ENCODE peak calls at places on chromosomes 5 and 9, in six cellular contexts. O, F, B, A, T and Q are unnamed samples.

GRCh38 chr9:105178106-105178505 is 66.3 kb upstream of the SLC44A1 start:
- DNase-seq in F (no peak), O (no peak), A (no peak), T (no peak), B (no peak), Q (no peak)

GRCh38 chr5:132677682-132678400 is 4.1 kb downstream of the IL4 start:
- DNase-seq in B (no peak), T (no peak), O (no peak), F (no peak), A (no peak), Q (no peak)

GRCh38 chr9:97802276-97802675 is 50.8 kb upstream of the FOXE1 start:
- DNase-seq in F (peak), O (no peak), T (peak), A (no peak), B (no peak), Q (no peak)

GRCh38 chr9:137423001-137423809 is at the start of the genes EXD3 and NOXA1:
- DNase-seq in T (peak), O (peak), A (no peak), F (peak), B (peak), Q (peak)

GRCh38 chr5:102798103-102798502 is 43.0 kb downstream of the PAM start:
- DNase-seq in A (no peak), B (no peak), F (no peak), O (no peak), T (no peak), Q (no peak)

GRCh38 chr9:6904366-6904765 is 146.6 kb downstream of the KDM4C start:
- DNase-seq in O (no peak), B (no peak), F (no peak), A (no peak), T (no peak), Q (no peak)

GRCh38 chr9:133490201-133490681 is 11.3 kb upstream of the SLC2A6 start:
- DNase-seq in F (no peak), T (no peak), O (no peak), B (no peak), A (no peak), Q (no peak)

GRCh38 chr5:74949976-74950375 is 83.8 kb upstream of the FAM169A start:
- DNase-seq in A (no peak), B (no peak), O (no peak), T (no peak), F (no peak), Q (no peak)

GRCh38 chr9:107100591-107100990 is 182.5 kb upstream of the RAD23B start:
- DNase-seq in T (no peak), B (no peak), O (no peak), A (no peak), F (no peak), Q (no peak)

GRCh38 chr9:97853844-97854695 is 1.0 kb downstream of the FOXE1 start:
- DNase-seq in O (peak), F (peak), B (no peak), A (no peak), T (peak), Q (no peak)

GRCh38 chr5:135977375-135977928 is 22.7 kb upstream of the LECT2 start:
- DNase-seq in F (peak), O (peak), A (peak), B (peak), T (peak), Q (peak)

GRCh38 chr9:93300585-93301081 is 116.7 kb downstream of the WNK2 start:
- DNase-seq in A (no peak), F (no peak), B (no peak), O (no peak), T (no peak), Q (no peak)

GRCh38 chr5:119470851-119471451 is 18.7 kb downstream of the HSD17B4 start:
- DNase-seq in A (peak), F (no peak), O (peak), T (peak), B (no peak), Q (no peak)

GRCh38 chr9:83062011-83062652 is 810 bp downstream of the RASEF start:
- DNase-seq in A (no peak), O (peak), T (peak), F (peak), B (peak), Q (no peak)

GRCh38 chr5:120055858-120056257 is 408.2 kb upstream of the PRR16 start:
- DNase-seq in A (no peak), B (no peak), F (no peak), T (peak), O (peak), Q (no peak)

GRCh38 chr5:54610197-54610898 is 92.8 kb downstream of the SNX18 start:
- DNase-seq in O (no peak), T (no peak), B (no peak), A (peak), F (no peak), Q (no peak)

GRCh38 chr9:12231832-12232231 is 461.4 kb upstream of the TYRP1 start:
- DNase-seq in T (no peak), O (no peak), F (no peak), B (no peak), A (no peak), Q (no peak)

GRCh38 chr9:128550226-128550625 is 2.2 kb upstream of the SPTAN1 start:
- DNase-seq in F (no peak), O (no peak), B (no peak), A (no peak), T (no peak), Q (no peak)

GRCh38 chr9:128552153-128552743 is at the start of gene SPTAN1:
- DNase-seq in F (peak), B (peak), T (peak), A (peak), O (peak), Q (peak)

GRCh38 chr9:128551652-128552152 is 685 bp upstream of the SPTAN1 start:
- DNase-seq in F (no peak), T (no peak), B (no peak), O (no peak), A (no peak), Q (no peak)

GRCh38 chr9:128552744-128553221 is 396 bp downstream of the SPTAN1 start:
- DNase-seq in T (no peak), A (peak), O (peak), B (peak), F (peak), Q (peak)

GRCh38 chr9:128550770-128551651 is 1.4 kb upstream of the SPTAN1 start:
- DNase-seq in O (no peak), F (peak), B (peak), T (peak), A (no peak), Q (peak)
- H3K4me3 ChIP-seq in O (peak), F (peak), B (peak), T (peak), A (peak), Q (peak)

GRCh38 chr5:32443541-32444190 is 874 bp downstream of the ZFR start:
- DNase-seq in T (peak), A (peak), O (peak), F (peak), B (peak), Q (peak)
- TF ChIP-seq CTCF in T (no peak), A (no peak), O (no peak), F (no peak), B (no peak), Q (no peak)

DNA sequence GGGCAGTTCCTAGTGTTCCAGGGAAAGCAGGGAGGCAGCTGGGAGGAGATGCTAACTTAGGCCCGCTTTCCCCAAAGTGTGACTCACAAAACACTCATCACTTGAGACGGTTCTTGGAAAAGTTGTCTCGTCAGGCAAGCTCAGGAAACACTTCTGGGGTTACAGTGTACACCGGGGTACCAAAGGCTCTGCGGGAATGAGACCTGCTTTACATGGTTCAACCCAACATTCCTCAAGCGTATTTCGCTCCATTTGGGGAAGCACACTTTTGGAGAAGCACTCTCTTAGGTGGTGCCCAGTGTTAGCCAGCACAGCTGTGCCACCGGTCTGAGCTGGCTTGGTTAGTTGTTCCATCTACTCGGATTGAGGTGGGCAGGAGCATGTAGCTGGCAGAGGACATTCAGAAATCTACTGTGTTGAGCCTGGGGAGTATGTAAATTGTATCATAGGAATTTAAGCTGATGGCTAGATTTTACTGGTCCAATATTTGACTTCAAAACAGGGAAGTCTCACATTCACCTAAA is 34.8 kb downstream of the B4GALT1 start:
- DNase-seq in O (no peak), B (no peak), T (peak), A (no peak), F (no peak), Q (no peak)
- H3K27ac ChIP-seq in O (no peak), B (peak), T (peak), A (no peak), F (peak), Q (no peak)

GRCh38 chr5:93922551-93922950 is 181.2 kb upstream of the POU5F2 start:
- DNase-seq in A (no peak), O (no peak), F (no peak), T (no peak), B (no peak), Q (no peak)

GRCh38 chr5:93915142-93915553 is 173.7 kb upstream of the POU5F2 start:
- DNase-seq in O (peak), A (no peak), B (no peak), T (peak), F (no peak), Q (no peak)

GRCh38 chr5:93920956-93921355 is 179.6 kb upstream of the POU5F2 start:
- DNase-seq in O (no peak), T (no peak), F (no peak), B (no peak), A (peak), Q (no peak)

DNA sequence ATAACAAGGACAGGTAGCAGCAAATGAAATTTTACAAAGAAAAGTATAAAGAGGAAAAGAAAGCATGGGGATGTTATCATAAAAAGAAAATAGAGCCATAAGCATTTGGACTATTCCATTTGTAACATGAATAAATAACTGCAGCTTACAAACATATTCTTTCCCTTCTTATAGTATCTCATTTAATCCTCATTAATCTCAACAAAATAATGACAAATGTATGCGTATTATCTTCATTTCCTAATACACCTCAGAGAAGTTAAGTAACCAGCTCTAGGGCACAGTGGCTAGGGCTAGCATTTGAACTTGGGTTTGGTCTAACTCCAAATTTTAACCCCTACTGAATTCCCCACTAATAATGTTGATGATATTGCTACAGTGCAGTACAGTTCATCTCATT is 175.5 kb upstream of the POU5F2 start:
- DNase-seq in O (no peak), B (no peak), T (no peak), F (no peak), A (no peak), Q (no peak)
- H3K4me3 ChIP-seq in O (no peak), B (no peak), T (no peak), F (no peak), A (no peak), Q (no peak)

GRCh38 chr5:40675396-40676133 is 4.2 kb upstream of the PTGER4 start:
- DNase-seq in T (no peak), B (no peak), O (no peak), A (peak), F (no peak), Q (no peak)

GRCh38 chr5:40677456-40677855 is 2.3 kb upstream of the PTGER4 start:
- DNase-seq in B (no peak), O (no peak), A (no peak), T (no peak), F (no peak), Q (no peak)

GRCh38 chr5:40674661-40675235 is 5.0 kb upstream of the PTGER4 start:
- DNase-seq in F (no peak), B (no peak), T (no peak), O (no peak), A (no peak), Q (no peak)

GRCh38 chr5:40678021-40678939 is 1.4 kb upstream of the PTGER4 start:
- DNase-seq in B (no peak), A (peak), T (no peak), O (no peak), F (no peak), Q (no peak)

DNA sequence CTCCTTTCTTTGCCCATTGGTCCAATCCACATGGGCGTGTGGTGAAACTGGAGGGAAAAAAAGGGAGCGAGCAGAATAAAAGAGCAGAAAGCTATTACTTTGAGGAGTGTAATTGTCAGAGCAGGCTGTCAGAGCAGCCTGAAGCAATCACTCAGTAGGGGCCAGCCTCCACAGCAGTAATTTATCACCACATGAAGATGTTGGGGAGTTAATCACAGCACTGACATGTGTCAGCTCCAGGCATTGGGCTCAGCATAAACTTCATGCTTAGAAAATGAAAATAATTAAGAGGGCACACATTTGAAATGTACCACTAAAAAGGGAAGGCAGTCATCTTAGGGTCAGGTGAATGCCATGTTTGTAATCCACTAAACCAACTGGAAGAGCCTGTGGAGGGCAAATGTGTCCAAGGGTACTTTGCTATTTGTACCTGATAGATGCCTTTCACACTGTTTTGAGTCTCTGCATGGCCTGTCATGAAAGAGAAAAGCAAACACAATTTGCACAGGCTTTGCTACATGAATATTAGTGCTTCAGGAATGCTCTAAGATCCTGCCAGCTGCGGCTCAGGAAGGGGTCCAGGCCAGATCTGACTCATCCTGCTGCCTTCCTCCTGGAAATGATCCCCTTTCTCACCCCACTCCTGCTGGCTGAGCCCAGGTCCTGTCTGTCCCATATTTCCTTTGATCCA is 2.9 kb upstream of the PTGER4 start:
- DNase-seq in A (peak), B (peak), O (no peak), T (peak), F (peak), Q (peak)
- TF ChIP-seq CTCF in A (no peak), B (no peak), O (no peak), T (no peak), F (no peak), Q (no peak)

DNA sequence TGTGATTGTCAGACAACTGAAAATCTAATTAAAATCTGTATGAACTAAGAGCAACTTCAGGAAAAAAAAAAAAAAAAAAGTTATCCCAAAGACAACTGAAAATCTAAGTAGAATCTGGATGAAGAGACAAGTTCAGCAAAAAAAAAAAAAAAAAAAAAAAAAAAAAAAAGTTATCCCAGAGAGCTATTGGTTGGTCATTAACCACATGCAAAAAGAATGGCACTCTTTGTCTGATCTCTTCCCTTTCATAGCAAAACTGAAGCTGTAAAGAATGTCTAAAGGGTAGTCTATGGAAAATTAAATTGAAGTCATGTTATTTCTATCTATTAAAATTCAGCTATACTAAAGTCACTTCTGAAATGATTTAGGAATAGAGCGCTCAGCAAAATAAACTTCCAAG is 32.9 kb downstream of the STRBP start:
- DNase-seq in F (no peak), B (no peak), T (no peak), O (no peak), A (no peak), Q (no peak)
- H3K27ac ChIP-seq in F (no peak), B (no peak), T (no peak), O (no peak), A (no peak), Q (no peak)

GRCh38 chr5:173001229-173001841 is 17.8 kb downstream of the ATP6V0E1 start:
- DNase-seq in O (no peak), T (no peak), B (no peak), A (no peak), F (no peak), Q (no peak)

GRCh38 chr5:173004447-173004846 is 20.9 kb downstream of the ATP6V0E1 start:
- DNase-seq in A (no peak), O (no peak), B (no peak), T (no peak), F (no peak), Q (no peak)

GRCh38 chr5:172999351-172999973 is 15.9 kb downstream of the ATP6V0E1 start:
- DNase-seq in T (no peak), F (no peak), O (no peak), A (no peak), B (no peak), Q (no peak)

GRCh38 chr5:173003360-173003759 is 19.8 kb downstream of the ATP6V0E1 start:
- DNase-seq in F (no peak), B (no peak), A (no peak), T (no peak), O (no peak), Q (no peak)

GRCh38 chr5:172999974-173000373 is 16.4 kb downstream of the ATP6V0E1 start:
- DNase-seq in O (no peak), F (no peak), T (no peak), B (no peak), A (no peak), Q (no peak)
- H3K4me3 ChIP-seq in O (no peak), F (no peak), T (no peak), B (no peak), A (no peak), Q (no peak)

DNA sequence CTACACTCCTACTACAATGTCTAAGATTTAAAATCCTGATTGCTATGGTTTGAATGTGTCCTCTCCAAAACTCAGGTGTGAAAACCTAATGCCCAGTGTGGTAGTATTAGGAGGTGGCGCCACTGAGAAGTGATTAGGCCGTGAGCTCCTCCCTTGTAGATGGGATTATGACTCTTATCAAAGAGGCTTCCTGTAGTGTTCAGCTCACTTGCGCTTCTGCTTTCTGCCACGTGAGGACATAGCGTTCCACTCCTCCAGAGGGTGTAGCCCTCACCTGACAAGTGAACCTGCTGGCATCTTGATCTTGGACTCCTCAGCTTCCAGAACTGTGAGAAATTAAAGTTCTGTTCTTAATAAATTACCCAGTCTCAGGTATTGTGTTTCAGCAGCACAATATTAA is 33.0 kb upstream of the WHRN start:
- DNase-seq in O (no peak), A (no peak), B (no peak), T (no peak), F (no peak), Q (no peak)
- TF ChIP-seq CTCF in O (no peak), A (peak), B (no peak), T (no peak), F (peak), Q (no peak)